ENCODE peak calls at places on chromosomes 7 and 10, in nine cellular contexts. N is hepatocyte, H is GM20000, B is astrocyte of the spinal cord, Z is stomach, F is psoas muscle, G is HFF-Myc, X is AG09319, V is sigmoid colon. K is an unnamed sample.

GRCh38 chr7:132044247-132044646 is 487.8 kb upstream of the PODXL start:
- DNase-seq in N (no peak), H (no peak), B (no peak), Z (no peak), F (no peak), G (no peak), X (no peak), V (no peak), K (no peak)

GRCh38 chr10:12445701-12446334 is 96.5 kb downstream of the CAMK1D start:
- DNase-seq in N (no peak), H (no peak), B (no peak), Z (no peak), F (no peak), G (no peak), X (no peak), V (no peak), K (no peak)

GRCh38 chr7:71633571-71634008 is 501.6 kb downstream of the GALNT17 start:
- DNase-seq in N (peak; percentile 86), H (no peak), B (peak; percentile 93), Z (no peak), F (no peak), G (peak; percentile 10), X (peak; percentile 49), V (no peak), K (peak; percentile 80)

GRCh38 chr10:74957199-74958084 is 131.0 kb downstream of the KAT6B start:
- DNase-seq in N (no peak), H (no peak), B (no peak), Z (no peak), F (no peak), G (no peak), X (no peak), V (no peak), K (no peak)

GRCh38 chr7:134766779-134767566 is 12.5 kb upstream of the CALD1 start:
- DNase-seq in N (no peak), H (peak; percentile 67), B (peak; percentile 70), Z (no peak), F (no peak), G (no peak), X (no peak), V (no peak), K (no peak)

GRCh38 chr7:2299131-2299829 is 15.0 kb downstream of the SNX8 start:
- DNase-seq in N (no peak), H (peak; percentile 75), B (peak; percentile 78), Z (no peak), F (peak; percentile 30), G (no peak), X (peak; percentile 67), V (no peak), K (peak; percentile 90)

GRCh38 chr7:82450759-82451158 is 7.2 kb upstream of the CACNA2D1 start:
- DNase-seq in N (no peak), H (no peak), B (no peak), Z (no peak), F (no peak), G (no peak), X (no peak), V (no peak), K (no peak)

GRCh38 chr7:66353547-66353946 is 148.4 kb downstream of the TPST1 start:
- DNase-seq in N (no peak), H (no peak), B (no peak), Z (no peak), F (no peak), G (no peak), X (peak; percentile 90), V (no peak), K (peak; percentile 90)

GRCh38 chr7:137771679-137772078 is 75.1 kb downstream of the DGKI start:
- DNase-seq in N (no peak), H (no peak), B (peak; percentile 86), Z (no peak), F (no peak), G (no peak), X (no peak), V (no peak), K (peak; percentile 80)

GRCh38 chr7:24970676-24971075 is 9.3 kb downstream of the OSBPL3 start:
- DNase-seq in N (no peak), H (no peak), B (peak; percentile 42), Z (no peak), F (no peak), G (no peak), X (no peak), V (no peak), K (peak; percentile 50)

DNA sequence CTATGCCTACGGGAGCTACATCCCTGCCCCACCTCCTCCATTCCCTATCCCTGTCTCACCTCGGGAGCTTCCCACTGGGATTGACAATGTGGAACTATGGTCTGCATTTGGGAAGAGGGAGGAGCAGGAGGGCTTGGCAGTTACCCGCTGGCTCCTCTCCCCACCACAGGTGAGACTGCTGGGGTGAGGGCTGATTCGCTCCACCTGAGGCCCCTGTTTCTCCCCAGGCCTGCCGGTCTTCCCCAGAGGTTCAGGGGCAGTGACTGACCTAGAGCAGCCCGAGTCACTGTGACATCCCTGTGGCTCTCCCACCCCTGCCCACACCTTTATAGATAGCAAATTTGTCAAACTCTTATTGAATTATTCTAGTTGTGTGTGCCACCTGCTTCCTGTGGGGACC is 252.6 kb downstream of the GLRX3 start:
- DNase-seq in N (no peak), H (no peak), B (no peak), Z (no peak), F (no peak), G (no peak), X (no peak), V (peak; percentile 30), K (no peak)
- TF ChIP-seq CTCF in N (no peak), H (no peak), B (no peak), Z (no peak), F (no peak), G (no peak), X (no peak), V (no peak), K (no peak)

DNA sequence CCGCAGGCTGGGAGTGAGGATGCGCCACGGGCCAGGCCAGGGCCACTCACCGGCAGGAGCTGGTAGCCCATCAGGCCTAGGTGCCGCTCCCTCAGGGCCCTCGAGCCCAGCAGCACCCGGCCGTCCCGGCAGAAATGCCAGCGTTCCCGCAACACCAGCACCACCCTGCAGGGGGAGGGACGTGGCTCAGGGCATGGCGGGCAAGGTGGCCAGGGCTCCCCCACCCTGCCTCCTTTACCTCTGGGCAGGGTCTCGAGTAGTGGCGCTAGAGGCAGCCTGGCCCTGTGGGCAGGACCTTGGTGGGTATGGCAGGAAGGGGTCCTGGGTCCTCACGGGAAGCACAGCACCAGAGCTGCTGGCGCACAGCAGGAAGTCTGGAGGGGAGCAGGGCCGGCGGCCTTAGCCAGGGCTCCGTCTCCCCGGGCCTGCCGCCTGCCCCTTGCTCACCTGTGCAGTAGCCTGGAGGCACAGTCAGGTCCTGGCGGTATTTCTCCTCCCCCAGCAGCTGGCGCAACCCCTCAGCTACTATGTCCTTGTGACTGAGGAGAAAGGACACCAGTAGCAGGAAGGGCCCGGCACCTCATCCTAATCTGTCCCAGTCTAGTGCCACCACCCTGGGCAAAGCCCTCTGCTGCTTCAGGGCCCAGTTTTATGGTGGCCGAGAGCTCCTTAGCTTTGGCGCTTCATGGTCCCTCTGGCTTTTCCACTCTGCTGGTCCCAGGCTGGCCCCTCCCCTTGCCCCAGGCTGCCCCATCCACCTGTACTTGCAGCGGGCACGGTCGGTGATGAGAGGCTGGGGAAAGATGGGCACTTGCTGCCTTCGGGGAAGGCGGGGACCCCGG is 3.5 kb downstream of the FASTK start:
- DNase-seq in N (no peak), H (no peak), B (no peak), Z (peak; percentile 47), F (no peak), G (no peak), X (no peak), V (no peak), K (peak; percentile 56)
- TF ChIP-seq CTCF in N (peak; percentile 10), H (no peak), B (peak; percentile 48), Z (no peak), F (no peak), G (no peak), X (peak; percentile 28), V (no peak), K (peak; percentile 13)

DNA sequence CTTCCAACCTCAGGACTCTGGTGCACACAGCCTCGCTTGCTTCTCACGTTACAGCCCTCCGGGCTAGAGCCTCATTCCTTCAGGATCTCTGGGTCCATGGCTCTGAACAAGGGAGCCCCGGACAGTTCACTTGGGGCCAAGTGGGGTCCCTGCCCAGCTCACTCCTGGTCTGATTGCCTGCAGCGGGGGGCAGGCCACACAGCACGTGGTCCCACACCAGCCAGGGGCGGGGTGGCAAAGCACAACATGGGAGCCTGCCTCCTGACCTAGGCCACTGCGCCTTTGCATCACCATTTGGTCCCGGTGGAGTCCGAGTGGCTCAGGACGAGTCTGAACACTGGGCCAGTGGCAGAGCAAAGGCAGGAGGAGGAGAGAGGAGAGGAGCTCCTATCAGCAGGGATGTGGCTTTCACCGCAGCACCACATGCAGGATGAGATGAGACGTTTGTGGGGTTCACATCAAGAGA is 13.4 kb upstream of the CRYGN start:
- DNase-seq in N (no peak), H (no peak), B (no peak), Z (no peak), F (no peak), G (no peak), X (no peak), V (peak; percentile 59), K (peak; percentile 43)
- TF ChIP-seq CTCF in N (no peak), H (no peak), B (no peak), Z (no peak), F (no peak), G (no peak), X (no peak), V (no peak), K (no peak)

GRCh38 chr10:110600487-110601101 is 33.1 kb downstream of the SMC3 start:
- DNase-seq in N (peak; percentile 69), H (peak; percentile 32), B (peak; percentile 69), Z (no peak), F (no peak), G (peak; percentile 36), X (peak; percentile 12), V (no peak), K (peak; percentile 76)
- TF ChIP-seq CTCF in N (peak; percentile 58), H (peak; percentile 40), B (peak; percentile 55), Z (no peak), F (peak; percentile 13), G (peak; percentile 54), X (peak; percentile 45), V (no peak), K (peak; percentile 45)

GRCh38 chr10:52276163-52276562 is 37.9 kb upstream of the DKK1 start:
- DNase-seq in N (no peak), H (no peak), B (no peak), Z (no peak), F (no peak), G (no peak), X (no peak), V (no peak), K (no peak)

GRCh38 chr10:52276982-52277381 is 37.1 kb upstream of the DKK1 start:
- DNase-seq in N (no peak), H (no peak), B (no peak), Z (no peak), F (no peak), G (no peak), X (no peak), V (no peak), K (no peak)

GRCh38 chr10:52280051-52280450 is 34.0 kb upstream of the DKK1 start:
- DNase-seq in N (no peak), H (no peak), B (no peak), Z (no peak), F (no peak), G (no peak), X (peak; percentile 8), V (no peak), K (no peak)

GRCh38 chr10:52283174-52283573 is 30.9 kb upstream of the DKK1 start:
- DNase-seq in N (no peak), H (no peak), B (no peak), Z (no peak), F (no peak), G (no peak), X (no peak), V (no peak), K (no peak)

GRCh38 chr10:52279546-52279945 is 34.5 kb upstream of the DKK1 start:
- DNase-seq in N (no peak), H (no peak), B (no peak), Z (no peak), F (no peak), G (no peak), X (no peak), V (no peak), K (no peak)
- TF ChIP-seq CTCF in N (no peak), H (no peak), B (no peak), Z (no peak), F (no peak), G (no peak), X (no peak), V (no peak), K (no peak)

K was measured in foreskin fibroblast.